ENCODE peak calls at places on chromosomes 13 and 19, in eight cellular contexts. One of them, this sample, is unnamed.

GRCh38 chr13:94268661-94269060 is 210.8 kb downstream of the DCT start:
- DNase-seq in activated CD8-positive, alpha-beta memory T cell treated with anti-CD3 and anti-CD28 coated beads for 4 hours: no peak
- DNase-seq in fibroblast of the conjunctiva: no peak
- DNase-seq in H54: no peak
- DNase-seq in T-helper 1 cell: no peak
- DNase-seq in kidney glomerular epithelial cell: no peak
- DNase-seq in CD8-positive, alpha-beta memory T cell: no peak
- DNase-seq in stimulated activated CD4-positive, alpha-beta T cell treated with anti-CD3 and anti-CD28 coated beads, Interleukin-15, amount 100 ng/mL, for 48 hours: no peak
- DNase-seq in this sample: no peak

GRCh38 chr13:29909975-29910674 is 59.7 kb upstream of the UBL3 start:
- DNase-seq in activated CD8-positive, alpha-beta memory T cell treated with anti-CD3 and anti-CD28 coated beads for 4 hours: no peak
- DNase-seq in fibroblast of the conjunctiva: no peak
- DNase-seq in H54: no peak
- DNase-seq in T-helper 1 cell: no peak
- DNase-seq in kidney glomerular epithelial cell: peak; percentile 3
- DNase-seq in CD8-positive, alpha-beta memory T cell: no peak
- DNase-seq in stimulated activated CD4-positive, alpha-beta T cell treated with anti-CD3 and anti-CD28 coated beads, Interleukin-15, amount 100 ng/mL, for 48 hours: no peak
- DNase-seq in this sample: no peak

GRCh38 chr13:35514166-35514565 is 37.7 kb upstream of the MAB21L1 start:
- DNase-seq in activated CD8-positive, alpha-beta memory T cell treated with anti-CD3 and anti-CD28 coated beads for 4 hours: no peak
- DNase-seq in fibroblast of the conjunctiva: no peak
- DNase-seq in H54: no peak
- DNase-seq in T-helper 1 cell: no peak
- DNase-seq in kidney glomerular epithelial cell: no peak
- DNase-seq in CD8-positive, alpha-beta memory T cell: no peak
- DNase-seq in stimulated activated CD4-positive, alpha-beta T cell treated with anti-CD3 and anti-CD28 coated beads, Interleukin-15, amount 100 ng/mL, for 48 hours: no peak
- DNase-seq in this sample: no peak

GRCh38 chr13:91381371-91381770 is 17.1 kb upstream of the GPC5 start:
- DNase-seq in activated CD8-positive, alpha-beta memory T cell treated with anti-CD3 and anti-CD28 coated beads for 4 hours: no peak
- DNase-seq in fibroblast of the conjunctiva: no peak
- DNase-seq in H54: no peak
- DNase-seq in T-helper 1 cell: no peak
- DNase-seq in kidney glomerular epithelial cell: peak; percentile 23
- DNase-seq in CD8-positive, alpha-beta memory T cell: no peak
- DNase-seq in stimulated activated CD4-positive, alpha-beta T cell treated with anti-CD3 and anti-CD28 coated beads, Interleukin-15, amount 100 ng/mL, for 48 hours: no peak
- DNase-seq in this sample: no peak

GRCh38 chr19:29866011-29866410 is 54.2 kb downstream of the CCNE1 start:
- DNase-seq in activated CD8-positive, alpha-beta memory T cell treated with anti-CD3 and anti-CD28 coated beads for 4 hours: no peak
- DNase-seq in fibroblast of the conjunctiva: no peak
- DNase-seq in H54: no peak
- DNase-seq in T-helper 1 cell: no peak
- DNase-seq in kidney glomerular epithelial cell: no peak
- DNase-seq in CD8-positive, alpha-beta memory T cell: no peak
- DNase-seq in stimulated activated CD4-positive, alpha-beta T cell treated with anti-CD3 and anti-CD28 coated beads, Interleukin-15, amount 100 ng/mL, for 48 hours: no peak
- DNase-seq in this sample: no peak

GRCh38 chr13:98276486-98276885 is 99.4 kb upstream of the RNF113B start:
- DNase-seq in activated CD8-positive, alpha-beta memory T cell treated with anti-CD3 and anti-CD28 coated beads for 4 hours: no peak
- DNase-seq in fibroblast of the conjunctiva: no peak
- DNase-seq in H54: no peak
- DNase-seq in T-helper 1 cell: no peak
- DNase-seq in kidney glomerular epithelial cell: no peak
- DNase-seq in CD8-positive, alpha-beta memory T cell: no peak
- DNase-seq in stimulated activated CD4-positive, alpha-beta T cell treated with anti-CD3 and anti-CD28 coated beads, Interleukin-15, amount 100 ng/mL, for 48 hours: no peak
- DNase-seq in this sample: no peak

GRCh38 chr13:110575322-110576069 is 14.0 kb upstream of the RAB20 start:
- DNase-seq in activated CD8-positive, alpha-beta memory T cell treated with anti-CD3 and anti-CD28 coated beads for 4 hours: no peak
- DNase-seq in fibroblast of the conjunctiva: no peak
- DNase-seq in H54: peak; percentile 59
- DNase-seq in T-helper 1 cell: no peak
- DNase-seq in kidney glomerular epithelial cell: no peak
- DNase-seq in CD8-positive, alpha-beta memory T cell: no peak
- DNase-seq in stimulated activated CD4-positive, alpha-beta T cell treated with anti-CD3 and anti-CD28 coated beads, Interleukin-15, amount 100 ng/mL, for 48 hours: no peak
- DNase-seq in this sample: no peak

GRCh38 chr13:27280841-27281240 is 10.2 kb downstream of the RASL11A start:
- DNase-seq in activated CD8-positive, alpha-beta memory T cell treated with anti-CD3 and anti-CD28 coated beads for 4 hours: no peak
- DNase-seq in fibroblast of the conjunctiva: no peak
- DNase-seq in H54: no peak
- DNase-seq in T-helper 1 cell: no peak
- DNase-seq in kidney glomerular epithelial cell: no peak
- DNase-seq in CD8-positive, alpha-beta memory T cell: no peak
- DNase-seq in stimulated activated CD4-positive, alpha-beta T cell treated with anti-CD3 and anti-CD28 coated beads, Interleukin-15, amount 100 ng/mL, for 48 hours: no peak
- DNase-seq in this sample: no peak

GRCh38 chr13:98252931-98253470 is 75.9 kb upstream of the RNF113B start:
- DNase-seq in activated CD8-positive, alpha-beta memory T cell treated with anti-CD3 and anti-CD28 coated beads for 4 hours: no peak
- DNase-seq in fibroblast of the conjunctiva: peak; percentile 43
- DNase-seq in H54: peak; percentile 43
- DNase-seq in T-helper 1 cell: no peak
- DNase-seq in kidney glomerular epithelial cell: peak; percentile 83
- DNase-seq in CD8-positive, alpha-beta memory T cell: no peak
- DNase-seq in stimulated activated CD4-positive, alpha-beta T cell treated with anti-CD3 and anti-CD28 coated beads, Interleukin-15, amount 100 ng/mL, for 48 hours: no peak
- DNase-seq in this sample: no peak

GRCh38 chr13:95833713-95834112 is 156.8 kb downstream of the DNAJC3 start:
- DNase-seq in activated CD8-positive, alpha-beta memory T cell treated with anti-CD3 and anti-CD28 coated beads for 4 hours: no peak
- DNase-seq in fibroblast of the conjunctiva: no peak
- DNase-seq in H54: peak; percentile 6
- DNase-seq in T-helper 1 cell: no peak
- DNase-seq in kidney glomerular epithelial cell: no peak
- DNase-seq in CD8-positive, alpha-beta memory T cell: no peak
- DNase-seq in stimulated activated CD4-positive, alpha-beta T cell treated with anti-CD3 and anti-CD28 coated beads, Interleukin-15, amount 100 ng/mL, for 48 hours: no peak
- DNase-seq in this sample: no peak

GRCh38 chr13:113074401-113074800 is 31.2 kb upstream of the F7 start:
- DNase-seq in activated CD8-positive, alpha-beta memory T cell treated with anti-CD3 and anti-CD28 coated beads for 4 hours: no peak
- DNase-seq in fibroblast of the conjunctiva: no peak
- DNase-seq in H54: no peak
- DNase-seq in T-helper 1 cell: no peak
- DNase-seq in kidney glomerular epithelial cell: no peak
- DNase-seq in CD8-positive, alpha-beta memory T cell: no peak
- DNase-seq in stimulated activated CD4-positive, alpha-beta T cell treated with anti-CD3 and anti-CD28 coated beads, Interleukin-15, amount 100 ng/mL, for 48 hours: no peak
- DNase-seq in this sample: no peak

GRCh38 chr13:73936001-73936400 is 198.2 kb downstream of the KLF12 start:
- DNase-seq in activated CD8-positive, alpha-beta memory T cell treated with anti-CD3 and anti-CD28 coated beads for 4 hours: no peak
- DNase-seq in fibroblast of the conjunctiva: no peak
- DNase-seq in H54: no peak
- DNase-seq in T-helper 1 cell: no peak
- DNase-seq in kidney glomerular epithelial cell: no peak
- DNase-seq in CD8-positive, alpha-beta memory T cell: no peak
- DNase-seq in stimulated activated CD4-positive, alpha-beta T cell treated with anti-CD3 and anti-CD28 coated beads, Interleukin-15, amount 100 ng/mL, for 48 hours: no peak
- DNase-seq in this sample: no peak

GRCh38 chr19:677201-677600 is 1.0 kb downstream of the FSTL3 start:
- DNase-seq in activated CD8-positive, alpha-beta memory T cell treated with anti-CD3 and anti-CD28 coated beads for 4 hours: no peak
- DNase-seq in fibroblast of the conjunctiva: peak; percentile 68
- DNase-seq in H54: peak; percentile 95
- DNase-seq in T-helper 1 cell: no peak
- DNase-seq in kidney glomerular epithelial cell: peak; percentile 81
- DNase-seq in CD8-positive, alpha-beta memory T cell: no peak
- DNase-seq in stimulated activated CD4-positive, alpha-beta T cell treated with anti-CD3 and anti-CD28 coated beads, Interleukin-15, amount 100 ng/mL, for 48 hours: no peak
- DNase-seq in this sample: no peak

GRCh38 chr13:111282997-111283396 is 37.4 kb upstream of the TEX29 start:
- DNase-seq in activated CD8-positive, alpha-beta memory T cell treated with anti-CD3 and anti-CD28 coated beads for 4 hours: no peak
- DNase-seq in fibroblast of the conjunctiva: no peak
- DNase-seq in H54: no peak
- DNase-seq in T-helper 1 cell: no peak
- DNase-seq in kidney glomerular epithelial cell: no peak
- DNase-seq in CD8-positive, alpha-beta memory T cell: no peak
- DNase-seq in stimulated activated CD4-positive, alpha-beta T cell treated with anti-CD3 and anti-CD28 coated beads, Interleukin-15, amount 100 ng/mL, for 48 hours: no peak
- DNase-seq in this sample: no peak

GRCh38 chr13:111076156-111077013 is 38.7 kb upstream of the ARHGEF7 start:
- DNase-seq in activated CD8-positive, alpha-beta memory T cell treated with anti-CD3 and anti-CD28 coated beads for 4 hours: no peak
- DNase-seq in fibroblast of the conjunctiva: no peak
- DNase-seq in H54: no peak
- DNase-seq in T-helper 1 cell: no peak
- DNase-seq in kidney glomerular epithelial cell: no peak
- DNase-seq in CD8-positive, alpha-beta memory T cell: no peak
- DNase-seq in stimulated activated CD4-positive, alpha-beta T cell treated with anti-CD3 and anti-CD28 coated beads, Interleukin-15, amount 100 ng/mL, for 48 hours: no peak
- DNase-seq in this sample: no peak

GRCh38 chr19:56837892-56838679 is 2.4 kb downstream of the PEG3 start:
- DNase-seq in activated CD8-positive, alpha-beta memory T cell treated with anti-CD3 and anti-CD28 coated beads for 4 hours: no peak
- DNase-seq in fibroblast of the conjunctiva: peak; percentile 71
- DNase-seq in H54: no peak
- DNase-seq in T-helper 1 cell: no peak
- DNase-seq in kidney glomerular epithelial cell: peak; percentile 65
- DNase-seq in CD8-positive, alpha-beta memory T cell: no peak
- DNase-seq in stimulated activated CD4-positive, alpha-beta T cell treated with anti-CD3 and anti-CD28 coated beads, Interleukin-15, amount 100 ng/mL, for 48 hours: no peak
- DNase-seq in this sample: no peak

GRCh38 chr19:2426661-2427322 is 594 bp downstream of the TIMM13 start:
- DNase-seq in activated CD8-positive, alpha-beta memory T cell treated with anti-CD3 and anti-CD28 coated beads for 4 hours: no peak
- DNase-seq in fibroblast of the conjunctiva: no peak
- DNase-seq in H54: peak; percentile 82
- DNase-seq in T-helper 1 cell: no peak
- DNase-seq in kidney glomerular epithelial cell: no peak
- DNase-seq in CD8-positive, alpha-beta memory T cell: no peak
- DNase-seq in stimulated activated CD4-positive, alpha-beta T cell treated with anti-CD3 and anti-CD28 coated beads, Interleukin-15, amount 100 ng/mL, for 48 hours: peak; percentile 22
- DNase-seq in this sample: peak; percentile 12